ENCODE peak calls at places on chromosomes 11 and 22, in seven cellular contexts. One of them, this sample, is unnamed.

GRCh38 chr11:65851083-65851579 is 6.8 kb downstream of the CFL1 start:
- DNase-seq in BJ: no peak
- DNase-seq in OCI-LY7: no peak
- DNase-seq in mucosa of descending colon: no peak
- DNase-seq in SK-N-SH: peak
- DNase-seq in NB4: peak
- DNase-seq in right lobe of liver: no peak
- DNase-seq in this sample: no peak

GRCh38 chr11:11946180-11946579 is 62.2 kb downstream of the DKK3 start:
- DNase-seq in NB4: no peak
- DNase-seq in right lobe of liver: no peak
- DNase-seq in BJ: peak
- DNase-seq in mucosa of descending colon: no peak
- DNase-seq in SK-N-SH: no peak
- DNase-seq in OCI-LY7: no peak
- DNase-seq in this sample: no peak

GRCh38 chr22:44520695-44521094 is 22.7 kb upstream of the RTL6 start:
- DNase-seq in BJ: no peak
- DNase-seq in mucosa of descending colon: no peak
- DNase-seq in OCI-LY7: no peak
- DNase-seq in right lobe of liver: no peak
- DNase-seq in SK-N-SH: no peak
- DNase-seq in NB4: no peak
- DNase-seq in this sample: no peak

GRCh38 chr11:3674189-3674588 is 3.0 kb upstream of the CHRNA10 start:
- DNase-seq in OCI-LY7: no peak
- DNase-seq in right lobe of liver: no peak
- DNase-seq in SK-N-SH: no peak
- DNase-seq in BJ: peak
- DNase-seq in mucosa of descending colon: no peak
- DNase-seq in NB4: no peak
- DNase-seq in this sample: no peak

GRCh38 chr11:79046365-79046764 is 394.5 kb downstream of the TENM4 start:
- DNase-seq in OCI-LY7: no peak
- DNase-seq in NB4: no peak
- DNase-seq in SK-N-SH: no peak
- DNase-seq in right lobe of liver: no peak
- DNase-seq in BJ: no peak
- DNase-seq in mucosa of descending colon: no peak
- DNase-seq in this sample: no peak

GRCh38 chr11:27004103-27004502 is 10.2 kb downstream of the FIBIN start:
- DNase-seq in NB4: no peak
- DNase-seq in OCI-LY7: no peak
- DNase-seq in right lobe of liver: no peak
- DNase-seq in mucosa of descending colon: no peak
- DNase-seq in BJ: no peak
- DNase-seq in SK-N-SH: no peak
- DNase-seq in this sample: no peak

GRCh38 chr11:66113132-66113856 is 43.2 kb downstream of the PACS1 start:
- DNase-seq in BJ: peak
- DNase-seq in right lobe of liver: no peak
- DNase-seq in OCI-LY7: no peak
- DNase-seq in NB4: no peak
- DNase-seq in SK-N-SH: no peak
- DNase-seq in mucosa of descending colon: no peak
- DNase-seq in this sample: no peak

GRCh38 chr11:75558939-75559843 is 2.9 kb upstream of the SERPINH1 start:
- DNase-seq in right lobe of liver: no peak
- DNase-seq in BJ: no peak
- DNase-seq in mucosa of descending colon: peak
- DNase-seq in SK-N-SH: no peak
- DNase-seq in NB4: no peak
- DNase-seq in OCI-LY7: no peak
- DNase-seq in this sample: no peak

GRCh38 chr11:64148200-64148916 is 17.6 kb downstream of the MACROD1 start:
- DNase-seq in NB4: peak
- DNase-seq in OCI-LY7: peak
- DNase-seq in mucosa of descending colon: no peak
- DNase-seq in SK-N-SH: peak
- DNase-seq in BJ: no peak
- DNase-seq in right lobe of liver: peak
- DNase-seq in this sample: peak

GRCh38 chr11:117095301-117096139 is 2.7 kb downstream of the SIK3 start:
- DNase-seq in NB4: peak
- DNase-seq in BJ: no peak
- DNase-seq in right lobe of liver: no peak
- DNase-seq in mucosa of descending colon: no peak
- DNase-seq in SK-N-SH: no peak
- DNase-seq in OCI-LY7: no peak
- DNase-seq in this sample: no peak

GRCh38 chr11:114291381-114291780 is 4.8 kb upstream of the NNMT start:
- DNase-seq in mucosa of descending colon: no peak
- DNase-seq in OCI-LY7: no peak
- DNase-seq in right lobe of liver: no peak
- DNase-seq in NB4: no peak
- DNase-seq in SK-N-SH: no peak
- DNase-seq in BJ: no peak
- DNase-seq in this sample: no peak

GRCh38 chr11:76314741-76315090 is 66.2 kb downstream of the THAP12 start:
- DNase-seq in SK-N-SH: no peak
- DNase-seq in right lobe of liver: no peak
- DNase-seq in NB4: no peak
- DNase-seq in mucosa of descending colon: no peak
- DNase-seq in BJ: no peak
- DNase-seq in OCI-LY7: no peak
- DNase-seq in this sample: no peak

GRCh38 chr11:94786264-94787126 is 18.3 kb downstream of the AMOTL1 start:
- DNase-seq in SK-N-SH: peak
- DNase-seq in OCI-LY7: peak
- DNase-seq in right lobe of liver: no peak
- DNase-seq in BJ: no peak
- DNase-seq in mucosa of descending colon: no peak
- DNase-seq in NB4: peak
- DNase-seq in this sample: no peak

GRCh38 chr11:11948242-11948947 is 60.0 kb downstream of the DKK3 start:
- DNase-seq in SK-N-SH: no peak
- DNase-seq in mucosa of descending colon: no peak
- DNase-seq in BJ: no peak
- DNase-seq in NB4: no peak
- DNase-seq in right lobe of liver: peak
- DNase-seq in OCI-LY7: no peak
- DNase-seq in this sample: no peak

GRCh38 chr22:46428171-46428570 is 92.7 kb downstream of the TRMU start:
- DNase-seq in NB4: no peak
- DNase-seq in mucosa of descending colon: no peak
- DNase-seq in SK-N-SH: no peak
- DNase-seq in OCI-LY7: no peak
- DNase-seq in BJ: no peak
- DNase-seq in right lobe of liver: no peak
- DNase-seq in this sample: no peak

GRCh38 chr11:3808846-3809623 is 675 bp downstream of the PGAP2 start:
- DNase-seq in mucosa of descending colon: no peak
- DNase-seq in NB4: peak
- DNase-seq in right lobe of liver: no peak
- DNase-seq in SK-N-SH: peak
- DNase-seq in BJ: no peak
- DNase-seq in OCI-LY7: peak
- DNase-seq in this sample: no peak

DNA sequence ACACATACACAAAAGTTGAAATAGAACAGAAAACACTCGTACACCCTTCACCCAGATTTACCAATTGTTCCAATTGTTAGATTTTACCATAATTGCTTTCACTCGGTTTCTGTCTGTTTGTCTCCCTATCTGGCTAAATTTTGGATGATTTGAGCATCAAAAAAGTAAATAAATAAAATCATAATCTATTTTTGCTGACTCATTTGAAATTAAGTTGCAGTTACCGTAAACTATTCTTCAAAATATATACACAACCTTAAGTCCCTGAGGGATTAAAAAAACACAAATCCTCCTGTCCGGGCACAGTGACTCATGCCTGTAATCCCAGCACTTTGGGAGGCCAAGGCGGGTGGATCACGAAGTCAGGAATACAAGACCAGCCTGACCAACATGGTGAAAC is 81.3 kb upstream of the SYT9 start:
- DNase-seq in NB4: no peak
- DNase-seq in OCI-LY7: no peak
- DNase-seq in SK-N-SH: no peak
- DNase-seq in right lobe of liver: no peak
- DNase-seq in BJ: no peak
- DNase-seq in mucosa of descending colon: no peak
- DNase-seq in this sample: no peak
- TF ChIP-seq CTCF in NB4: no peak
- TF ChIP-seq CTCF in OCI-LY7: no peak
- TF ChIP-seq CTCF in SK-N-SH: no peak
- TF ChIP-seq CTCF in right lobe of liver: no peak
- TF ChIP-seq CTCF in BJ: no peak
- TF ChIP-seq CTCF in mucosa of descending colon: no peak
- TF ChIP-seq CTCF in this sample: no peak

GRCh38 chr11:88178211-88178610 is 3.0 kb upstream of the RAB38 start:
- DNase-seq in NB4: no peak
- DNase-seq in OCI-LY7: no peak
- DNase-seq in SK-N-SH: no peak
- DNase-seq in BJ: no peak
- DNase-seq in right lobe of liver: no peak
- DNase-seq in mucosa of descending colon: no peak
- DNase-seq in this sample: no peak

GRCh38 chr11:88181776-88182175 is 6.5 kb upstream of the RAB38 start:
- DNase-seq in OCI-LY7: no peak
- DNase-seq in mucosa of descending colon: no peak
- DNase-seq in NB4: no peak
- DNase-seq in SK-N-SH: no peak
- DNase-seq in BJ: no peak
- DNase-seq in right lobe of liver: no peak
- DNase-seq in this sample: no peak

GRCh38 chr11:88183233-88183632 is 8.0 kb upstream of the RAB38 start:
- DNase-seq in OCI-LY7: no peak
- DNase-seq in right lobe of liver: no peak
- DNase-seq in BJ: no peak
- DNase-seq in NB4: no peak
- DNase-seq in SK-N-SH: no peak
- DNase-seq in mucosa of descending colon: no peak
- DNase-seq in this sample: no peak

GRCh38 chr11:88179141-88179540 is 3.9 kb upstream of the RAB38 start:
- DNase-seq in SK-N-SH: no peak
- DNase-seq in BJ: no peak
- DNase-seq in NB4: no peak
- DNase-seq in OCI-LY7: no peak
- DNase-seq in mucosa of descending colon: no peak
- DNase-seq in right lobe of liver: no peak
- DNase-seq in this sample: no peak

DNA sequence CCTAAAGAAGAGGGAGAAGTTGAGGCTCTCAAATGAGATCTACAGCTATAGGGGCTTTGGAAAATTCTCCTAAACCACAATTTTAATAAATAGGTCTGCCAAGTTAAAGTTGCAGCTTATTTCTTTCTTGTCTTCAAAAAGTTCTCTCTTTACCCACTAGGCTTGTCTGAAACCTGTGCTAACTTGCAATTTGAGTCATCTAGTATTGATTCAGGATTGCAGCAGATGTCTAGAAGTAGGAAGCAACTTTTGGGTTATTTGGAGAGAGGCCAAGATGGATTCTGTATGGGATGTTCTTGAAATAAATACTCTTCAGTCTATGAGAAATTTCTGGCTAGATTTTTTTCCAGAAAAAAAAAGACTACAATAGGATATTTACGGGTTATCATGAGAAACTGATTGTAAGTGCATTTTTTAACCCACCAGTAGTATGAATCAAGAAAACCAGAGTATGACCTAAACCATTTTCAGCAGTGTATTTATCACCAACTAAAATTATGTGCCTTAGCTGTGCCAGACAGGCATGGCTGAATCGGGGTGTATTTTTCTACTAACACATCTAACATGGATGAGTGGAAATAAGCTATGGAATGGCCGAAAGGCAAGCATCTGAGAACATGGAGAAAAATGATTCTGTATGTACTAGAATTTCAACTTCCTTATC is 4.9 kb upstream of the RAB38 start:
- DNase-seq in SK-N-SH: no peak
- DNase-seq in NB4: no peak
- DNase-seq in OCI-LY7: no peak
- DNase-seq in BJ: no peak
- DNase-seq in right lobe of liver: no peak
- DNase-seq in mucosa of descending colon: no peak
- DNase-seq in this sample: no peak
- TF ChIP-seq CTCF in SK-N-SH: no peak
- TF ChIP-seq CTCF in NB4: no peak
- TF ChIP-seq CTCF in OCI-LY7: no peak
- TF ChIP-seq CTCF in BJ: no peak
- TF ChIP-seq CTCF in right lobe of liver: no peak
- TF ChIP-seq CTCF in mucosa of descending colon: no peak
- TF ChIP-seq CTCF in this sample: no peak

DNA sequence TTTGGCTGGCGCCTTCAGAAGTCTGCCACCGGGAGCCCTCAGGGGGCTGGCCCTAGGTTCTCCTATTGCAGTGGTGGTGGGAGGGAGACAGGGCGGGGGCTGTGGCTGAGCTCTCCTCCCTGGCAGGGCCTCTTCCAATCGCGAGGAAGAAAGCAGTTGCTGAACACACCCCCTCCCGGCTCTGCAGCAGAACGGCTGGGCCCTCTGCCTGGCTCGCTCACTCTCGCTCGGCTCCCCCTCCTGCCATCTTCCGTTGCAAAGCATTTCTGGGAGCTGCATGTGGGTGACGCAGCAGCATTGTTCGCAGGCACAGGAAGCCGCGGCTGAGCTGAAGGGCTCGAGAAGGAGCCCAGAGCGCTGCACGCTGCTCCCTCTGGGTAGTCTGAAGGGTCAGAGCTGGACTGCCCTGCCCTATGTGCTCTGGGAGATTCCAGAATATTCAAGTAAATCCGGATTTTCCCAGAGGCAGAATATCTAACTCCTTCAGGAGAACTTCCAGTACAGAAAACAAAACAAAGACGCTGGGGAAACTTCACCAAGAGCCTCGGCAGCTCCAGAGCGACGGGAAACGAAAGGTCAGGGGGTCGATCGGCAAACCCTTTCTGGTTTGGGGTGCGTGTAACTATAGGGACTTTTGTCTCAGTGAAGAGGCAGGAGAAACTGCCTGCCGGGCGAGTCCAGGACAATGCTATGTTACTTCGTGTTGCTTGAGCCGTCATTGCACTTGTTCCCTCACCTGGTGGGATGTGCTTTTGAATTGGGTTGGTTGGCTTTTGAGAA is 26.3 kb upstream of the GRK2 start:
- DNase-seq in right lobe of liver: peak
- DNase-seq in BJ: peak
- DNase-seq in SK-N-SH: peak
- DNase-seq in OCI-LY7: peak
- DNase-seq in NB4: peak
- DNase-seq in mucosa of descending colon: peak
- DNase-seq in this sample: peak
- TF ChIP-seq CTCF in right lobe of liver: peak
- TF ChIP-seq CTCF in BJ: peak
- TF ChIP-seq CTCF in SK-N-SH: no peak
- TF ChIP-seq CTCF in OCI-LY7: no peak
- TF ChIP-seq CTCF in NB4: no peak
- TF ChIP-seq CTCF in mucosa of descending colon: peak
- TF ChIP-seq CTCF in this sample: no peak

DNA sequence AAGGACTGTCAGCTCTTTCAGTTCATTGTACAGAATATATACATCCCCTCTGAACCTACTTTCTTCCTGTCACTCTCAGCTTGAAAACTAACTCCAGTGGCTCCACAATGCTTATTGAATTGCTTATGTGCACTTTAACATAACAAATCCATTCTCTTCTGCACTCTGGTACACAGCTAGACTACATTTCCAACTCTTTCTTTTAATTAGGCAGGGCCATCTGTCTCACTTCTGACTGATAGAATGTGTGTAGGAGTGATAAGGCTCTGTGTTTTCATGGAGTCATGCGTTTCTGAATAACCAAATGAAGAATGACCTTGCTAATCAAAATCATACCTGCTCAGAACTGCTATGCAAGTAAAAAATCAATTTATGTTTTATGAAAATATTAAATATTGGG is 278.5 kb upstream of the CCDC179 start:
- DNase-seq in SK-N-SH: peak
- DNase-seq in right lobe of liver: no peak
- DNase-seq in NB4: no peak
- DNase-seq in OCI-LY7: no peak
- DNase-seq in mucosa of descending colon: no peak
- DNase-seq in BJ: no peak
- DNase-seq in this sample: no peak
- TF ChIP-seq CTCF in SK-N-SH: no peak
- TF ChIP-seq CTCF in right lobe of liver: no peak
- TF ChIP-seq CTCF in NB4: no peak
- TF ChIP-seq CTCF in OCI-LY7: no peak
- TF ChIP-seq CTCF in mucosa of descending colon: no peak
- TF ChIP-seq CTCF in BJ: no peak
- TF ChIP-seq CTCF in this sample: no peak